ENCODE peak calls at places on chromosomes 2 and 18, in six cellular contexts. Z is H9, Y is H1, W is IMR-90, L is mesenchymal stem cell, U is trophoblast cell. X is an unnamed sample.

GRCh38 chr2:222753251-222753824 is 81.9 kb downstream of the MOGAT1 start:
- DNase-seq in U (no peak), Y (no peak), Z (no peak), W (peak), L (peak), X (peak)

GRCh38 chr2:230250231-230250630 is 24.7 kb downstream of the SP140 start:
- DNase-seq in W (no peak), Y (no peak), U (no peak), Z (no peak), L (no peak), X (no peak)

GRCh38 chr2:146124741-146125140 is 1604.8 kb upstream of the ZEB2 start:
- DNase-seq in Z (no peak), U (peak), Y (no peak), W (peak), L (peak), X (no peak)

GRCh38 chr2:133817680-133818566 is 249.7 kb upstream of the NCKAP5 start:
- DNase-seq in Y (no peak), L (peak), Z (no peak), W (peak), U (peak), X (no peak)

GRCh38 chr2:234502285-234502918 is 5.5 kb upstream of the ARL4C start:
- DNase-seq in U (peak), W (peak), Y (no peak), L (peak), Z (no peak), X (no peak)

GRCh38 chr2:220555961-220556360 is 928.5 kb downstream of the SLC4A3 start:
- DNase-seq in W (peak), Z (no peak), Y (no peak), U (no peak), L (peak), X (no peak)

GRCh38 chr2:227545990-227546389 is 52.7 kb upstream of the SCYGR2 start:
- DNase-seq in W (no peak), L (no peak), U (peak), Y (peak), Z (peak), X (no peak)

GRCh38 chr2:233798335-233799086 is 20.4 kb downstream of the MROH2A start:
- DNase-seq in W (no peak), Y (peak), U (no peak), L (no peak), Z (no peak), X (no peak)

GRCh38 chr2:107259411-107260195 is 373.6 kb upstream of the ST6GAL2 start:
- DNase-seq in Y (no peak), U (no peak), Z (no peak), W (no peak), L (no peak), X (no peak)

GRCh38 chr2:108301558-108301957 is 12.9 kb downstream of the SULT1C2 start:
- DNase-seq in Y (no peak), U (no peak), Z (no peak), W (no peak), L (no peak), X (no peak)

GRCh38 chr18:74183110-74183509 is 34.8 kb downstream of the TIMM21 start:
- DNase-seq in W (no peak), L (no peak), Y (no peak), U (no peak), Z (no peak), X (no peak)

GRCh38 chr2:151067658-151068369 is 193.8 kb downstream of the RBM43 start:
- DNase-seq in U (no peak), Z (no peak), Y (no peak), W (no peak), L (no peak), X (no peak)

GRCh38 chr2:155062250-155062985 is 363.9 kb downstream of the KCNJ3 start:
- DNase-seq in Y (no peak), Z (no peak), U (no peak), L (no peak), W (no peak), X (no peak)

GRCh38 chr18:71116535-71116934 is 827.7 kb downstream of the SOCS6 start:
- DNase-seq in L (no peak), U (no peak), Y (no peak), Z (no peak), W (no peak), X (no peak)

GRCh38 chr18:77077401-77077800 is 55.2 kb downstream of the MBP start:
- DNase-seq in Y (no peak), W (no peak), L (no peak), Z (peak), U (no peak), X (no peak)

GRCh38 chr2:226411206-226411605 is 388.4 kb downstream of the IRS1 start:
- DNase-seq in W (no peak), Y (no peak), Z (no peak), L (no peak), U (no peak), X (no peak)

GRCh38 chr2:226410212-226410611 is 389.4 kb downstream of the IRS1 start:
- DNase-seq in Y (no peak), L (no peak), Z (no peak), U (no peak), W (peak), X (no peak)

GRCh38 chr2:226414313-226414712 is 385.3 kb downstream of the IRS1 start:
- DNase-seq in L (no peak), W (no peak), Y (no peak), U (no peak), Z (no peak), X (no peak)

GRCh38 chr2:226411727-226412360 is 387.8 kb downstream of the IRS1 start:
- DNase-seq in U (peak), W (peak), Y (no peak), Z (no peak), L (no peak), X (no peak)

GRCh38 chr2:226413498-226414130 is 386.0 kb downstream of the IRS1 start:
- DNase-seq in Y (no peak), W (peak), Z (no peak), L (no peak), U (no peak), X (no peak)
- H3K14ac ChIP-seq in Y (no peak), W (peak), Z (no peak), L (no peak), U (no peak), X (no peak)

DNA sequence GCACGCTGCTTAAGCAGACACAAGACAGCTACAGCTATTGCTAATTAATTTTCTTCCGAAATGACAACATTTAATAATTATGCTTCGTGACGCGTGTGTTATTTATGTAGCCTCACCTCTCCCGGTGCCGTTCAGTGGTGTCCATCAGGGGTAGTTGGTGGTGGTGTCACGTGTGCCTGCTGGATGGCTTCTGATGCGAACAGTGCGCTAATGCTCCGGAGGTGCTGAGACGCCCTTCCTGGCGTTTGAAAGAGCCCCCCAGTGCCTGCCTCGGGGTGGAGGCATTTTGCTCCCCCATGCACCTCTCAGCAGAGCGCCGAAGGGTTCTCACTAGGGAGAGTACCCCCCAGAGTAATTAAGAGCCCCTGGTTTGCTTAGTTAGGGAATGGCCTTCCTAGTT is 39.6 kb downstream of the GLI2 start:
- DNase-seq in Y (no peak), W (no peak), U (no peak), L (no peak), Z (no peak), X (no peak)
- H3K14ac ChIP-seq in Y (no peak), W (no peak), U (no peak), L (no peak), Z (no peak), X (no peak)

GRCh38 chr2:189862751-189863150 is 78.5 kb downstream of the PMS1 start:
- DNase-seq in Z (no peak), L (no peak), U (no peak), W (no peak), Y (no peak), X (no peak)
- H3K14ac ChIP-seq in Z (no peak), L (no peak), U (no peak), W (no peak), Y (no peak), X (no peak)

DNA sequence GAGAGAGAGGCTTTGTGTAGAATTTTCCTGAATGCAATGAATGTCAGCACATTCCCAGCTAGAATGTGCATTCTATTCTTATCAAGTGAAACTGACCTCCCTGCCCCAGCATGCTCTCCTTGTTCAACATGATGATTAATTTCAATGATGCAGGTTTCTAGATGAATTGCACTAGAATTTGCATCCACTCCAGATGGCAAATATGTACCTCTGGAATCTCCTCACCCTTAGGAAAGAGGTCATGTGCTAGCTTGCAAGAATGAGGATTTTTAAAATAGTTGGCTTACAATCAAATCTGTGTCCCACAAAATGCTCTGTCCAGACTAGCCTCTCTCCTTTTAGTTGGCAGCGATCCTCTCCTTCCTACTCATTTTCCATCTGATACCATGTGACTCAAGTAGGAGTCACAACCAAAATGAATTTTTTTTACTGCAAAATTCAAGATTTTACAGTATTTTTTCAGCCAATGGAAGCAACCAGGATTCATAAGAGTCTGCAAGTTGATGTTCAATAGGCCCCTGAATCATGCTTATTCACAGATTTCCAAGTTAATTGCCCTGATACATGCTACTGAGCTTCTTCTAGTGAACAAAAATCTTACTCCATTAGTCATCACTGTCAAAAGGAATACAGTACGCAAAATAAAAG is 21.0 kb upstream of the STAT4 start:
- DNase-seq in L (peak), Y (no peak), U (peak), Z (no peak), W (peak), X (peak)
- H3K14ac ChIP-seq in L (no peak), Y (no peak), U (no peak), Z (no peak), W (peak), X (no peak)

DNA sequence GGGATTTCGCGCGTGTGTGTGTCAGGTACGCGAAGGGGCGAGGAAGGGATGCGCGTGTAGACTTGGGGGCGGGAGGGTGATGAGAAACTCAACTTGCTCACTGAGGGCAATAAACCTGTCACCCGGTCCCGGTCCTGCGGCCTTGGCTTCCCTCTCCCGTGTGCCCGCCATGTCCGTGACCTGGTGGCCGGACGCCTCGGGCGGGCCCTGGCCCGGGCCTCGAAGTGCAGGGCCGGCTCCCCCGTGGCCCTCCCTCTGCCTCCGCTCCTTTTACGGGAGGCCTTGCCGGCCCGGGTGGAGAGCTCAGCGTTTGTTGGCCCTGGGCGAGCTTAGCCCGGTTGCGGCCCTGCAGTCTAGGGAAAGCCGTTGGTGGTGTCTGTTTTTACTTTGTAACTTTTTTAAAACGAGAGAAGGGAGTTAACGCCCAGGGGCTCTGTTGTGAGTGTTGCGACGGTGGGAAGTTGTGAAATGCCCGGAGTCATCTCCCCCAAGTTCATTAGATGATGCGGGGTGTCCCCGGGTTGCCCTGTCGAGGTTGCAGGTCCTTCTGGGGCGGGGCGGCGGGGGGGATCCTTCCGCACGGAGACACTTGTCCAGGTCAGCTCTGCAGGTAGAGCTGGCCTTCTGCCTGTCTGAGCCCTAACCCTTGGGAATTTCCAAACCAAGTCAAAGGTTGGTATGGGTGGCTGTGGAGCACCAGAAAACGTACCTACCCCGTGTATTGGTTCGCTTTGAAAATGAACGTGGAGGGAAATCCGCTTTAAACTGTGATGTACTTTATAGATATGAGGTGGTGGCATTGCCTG is 914 bp downstream of the SMCHD1 start:
- DNase-seq in U (peak), W (peak), L (peak), Z (peak), Y (no peak), X (no peak)
- H3K14ac ChIP-seq in U (peak), W (peak), L (peak), Z (peak), Y (no peak), X (peak)

DNA sequence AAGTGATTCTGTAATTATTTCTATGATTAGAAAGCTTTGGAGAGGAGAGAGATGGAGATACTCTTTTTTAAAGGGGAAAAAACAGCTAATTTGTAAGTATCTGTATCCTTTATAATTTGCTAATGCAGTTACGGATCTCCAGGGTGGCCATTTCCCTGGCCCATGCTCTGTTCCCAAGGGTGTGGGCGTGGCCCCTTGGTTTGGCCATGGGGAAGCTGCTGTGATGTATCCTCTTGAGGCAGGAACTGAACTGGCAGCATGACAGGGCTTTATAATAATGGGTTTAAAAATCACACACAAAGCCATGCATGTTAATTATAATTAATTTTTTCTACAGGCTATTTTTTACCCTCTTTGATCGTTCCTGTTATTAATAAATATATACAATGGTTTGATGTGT is 27.0 kb downstream of the TRAPPC12 start:
- DNase-seq in W (no peak), L (no peak), Y (no peak), U (no peak), Z (no peak), X (no peak)
- H3K14ac ChIP-seq in W (no peak), L (no peak), Y (no peak), U (no peak), Z (no peak), X (no peak)

DNA sequence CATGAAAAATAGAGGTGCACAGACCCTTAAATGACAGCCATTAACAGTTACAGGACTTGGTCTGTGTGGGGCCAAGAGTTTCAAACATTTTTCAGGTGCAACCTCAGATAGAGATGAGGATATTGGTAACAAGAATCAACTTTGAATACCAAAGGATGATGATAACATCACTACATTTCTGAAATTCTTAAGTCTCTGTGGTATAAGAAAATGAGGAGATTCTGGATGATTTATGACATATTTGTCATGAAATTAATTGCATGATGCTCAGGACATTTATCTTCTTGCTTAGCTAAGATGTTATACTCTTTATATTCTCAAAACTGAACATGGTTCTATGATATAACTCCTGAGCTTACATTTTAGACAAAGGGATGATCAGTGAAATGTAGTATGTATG is 471.8 kb upstream of the CWC22 start:
- DNase-seq in L (no peak), Z (no peak), W (no peak), U (no peak), Y (no peak), X (no peak)
- H3K14ac ChIP-seq in L (no peak), Z (no peak), W (no peak), U (no peak), Y (no peak), X (no peak)

DNA sequence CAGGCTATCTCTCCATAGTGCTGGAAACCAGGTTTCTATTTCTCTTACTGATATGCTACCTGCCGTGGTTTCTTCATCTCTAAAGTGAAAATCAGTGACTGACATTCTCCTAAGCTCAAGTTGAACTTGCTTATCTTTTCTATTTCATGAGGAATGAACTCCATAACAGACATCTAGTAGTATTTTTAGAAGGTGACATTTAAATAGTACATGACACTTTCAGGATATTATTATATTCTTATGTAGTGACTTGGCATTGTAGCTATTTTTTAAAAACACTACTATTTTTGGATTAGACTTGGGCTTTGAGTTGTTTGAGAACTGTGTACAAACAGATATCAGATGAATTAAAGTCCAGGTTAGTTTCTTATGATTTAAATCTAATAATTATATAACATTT is 1381.8 kb downstream of the DSC3 start:
- DNase-seq in L (no peak), Z (no peak), Y (no peak), U (no peak), W (no peak), X (no peak)
- H3K14ac ChIP-seq in L (no peak), Z (no peak), Y (no peak), U (no peak), W (no peak), X (no peak)

DNA sequence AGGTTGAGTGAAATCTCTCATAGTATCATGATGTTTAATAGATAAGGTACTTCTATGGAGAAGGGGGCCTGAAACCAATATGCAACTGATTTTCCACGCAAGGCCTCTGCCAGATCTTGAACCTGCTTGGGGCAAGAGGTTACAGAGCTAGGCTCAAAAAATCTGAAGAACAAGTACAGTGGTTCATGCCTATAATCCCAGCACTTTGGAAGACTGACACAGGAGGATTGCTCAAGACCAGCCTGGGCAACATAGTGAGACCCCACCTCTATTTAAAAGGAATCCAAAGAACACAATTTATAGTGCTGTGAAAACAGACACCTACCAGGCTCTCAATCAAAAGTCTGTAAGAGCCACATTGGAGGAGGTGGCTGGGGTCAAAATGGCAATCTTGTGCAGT is 28.6 kb downstream of the HADHA start:
- DNase-seq in W (no peak), Z (no peak), U (no peak), L (no peak), Y (no peak), X (no peak)
- H3K14ac ChIP-seq in W (no peak), Z (no peak), U (no peak), L (no peak), Y (no peak), X (no peak)

GRCh38 chr2:105335469-105335868 is 1.9 kb upstream of the C2orf49 start:
- DNase-seq in Y (no peak), Z (no peak), U (no peak), W (no peak), L (no peak), X (no peak)

GRCh38 chr2:105337122-105338019 is at the start of gene C2orf49:
- DNase-seq in Z (peak), L (peak), W (peak), Y (peak), U (peak), X (peak)

GRCh38 chr2:105339414-105339813 is 2.1 kb downstream of the C2orf49 start:
- DNase-seq in Y (no peak), W (no peak), U (no peak), Z (no peak), L (no peak), X (no peak)

GRCh38 chr2:105336786-105337121 is 586 bp upstream of the C2orf49 start:
- DNase-seq in Y (no peak), L (no peak), W (no peak), U (no peak), Z (no peak), X (no peak)

GRCh38 chr2:105338020-105338385 is 663 bp downstream of the C2orf49 start:
- DNase-seq in U (peak), W (no peak), Z (no peak), L (no peak), Y (no peak), X (no peak)
- H3K14ac ChIP-seq in U (no peak), W (peak), Z (no peak), L (no peak), Y (no peak), X (no peak)